ENCODE peak calls at places on chromosome 1, in eight cellular contexts. Z, W, F, Y, D, L, P and Q are unnamed samples.

GRCh38 chr1:3439346-3439745 is 15.1 kb upstream of the ARHGEF16 start:
- DNase-seq in L (no peak), P (no peak), W (no peak), D (no peak), Y (no peak), F (no peak), Z (no peak), Q (no peak)

GRCh38 chr1:78607944-78608343 is 12.3 kb upstream of the IFI44L start:
- DNase-seq in L (no peak), D (no peak), P (no peak), Y (no peak), F (no peak), Z (no peak), W (no peak), Q (no peak)

GRCh38 chr1:180353930-180354329 is 123.9 kb downstream of the LHX4 start:
- DNase-seq in P (no peak), F (no peak), W (no peak), L (no peak), Y (no peak), D (no peak), Z (no peak), Q (no peak)

GRCh38 chr1:4653328-4653660 is 1.1 kb upstream of the AJAP1 start:
- DNase-seq in Z (no peak), P (no peak), D (no peak), F (no peak), Y (no peak), L (no peak), W (no peak), Q (no peak)

GRCh38 chr1:41385398-41386189 is 24.4 kb downstream of the FOXO6 start:
- DNase-seq in Y (no peak), W (no peak), P (no peak), D (no peak), L (no peak), F (no peak), Z (no peak), Q (no peak)

GRCh38 chr1:109818351-109819325 is 54.9 kb upstream of the EPS8L3 start:
- DNase-seq in W (no peak), D (no peak), P (peak), F (no peak), Z (no peak), Y (no peak), L (no peak), Q (no peak)

GRCh38 chr1:236642763-236643162 is 38.4 kb upstream of the HEATR1 start:
- DNase-seq in W (no peak), F (no peak), P (no peak), L (no peak), Y (no peak), Z (no peak), D (no peak), Q (no peak)

GRCh38 chr1:207883104-207883651 is 27.7 kb downstream of the CD34 start:
- DNase-seq in P (no peak), L (no peak), Y (no peak), F (no peak), W (no peak), Z (no peak), D (no peak), Q (no peak)